ENCODE peak calls at places on chromosomes 3 and 15, in nine cellular contexts. K is neuronal stem cell, C is GM23338, I is heart left ventricle, S is mesendoderm, F is right atrium auricular region, J is transverse colon, G is fibroblast of lung, E is IMR-90. O is an unnamed sample.

GRCh38 chr3:129323651-129324294 is 45.1 kb downstream of the HMCES start:
- DNase-seq in K (no peak), C (no peak), I (no peak), S (no peak), F (no peak), J (peak; percentile 54), G (no peak), E (no peak), O (no peak)

GRCh38 chr15:51160484-51160883 is 65.8 kb upstream of the TNFAIP8L3 start:
- DNase-seq in K (no peak), C (no peak), I (no peak), S (no peak), F (no peak), J (no peak), G (no peak), E (no peak), O (no peak)

GRCh38 chr3:104291878-104292277 is 1074.8 kb upstream of the ALCAM start:
- DNase-seq in K (no peak), C (no peak), I (no peak), S (no peak), F (no peak), J (no peak), G (peak; percentile 8), E (no peak), O (no peak)

GRCh38 chr3:195895078-195895899 is 13.1 kb downstream of the TNK2 start:
- DNase-seq in K (peak; percentile 20), C (peak; percentile 60), I (peak; percentile 42), S (peak; percentile 80), F (no peak), J (peak; percentile 65), G (peak; percentile 25), E (peak; percentile 11), O (peak; percentile 62)

GRCh38 chr3:127254730-127255129 is 33.1 kb downstream of the PRR20G start:
- DNase-seq in K (no peak), C (peak; percentile 2), I (no peak), S (no peak), F (peak; percentile 40), J (no peak), G (no peak), E (no peak), O (no peak)

GRCh38 chr3:148794357-148794756 is 33.3 kb upstream of the CPB1 start:
- DNase-seq in K (no peak), C (no peak), I (no peak), S (peak; percentile 21), F (no peak), J (no peak), G (peak; percentile 15), E (no peak), O (no peak)

GRCh38 chr15:70311821-70312220 is 214.1 kb upstream of the TLE3 start:
- DNase-seq in K (no peak), C (no peak), I (no peak), S (peak; percentile 72), F (no peak), J (no peak), G (no peak), E (no peak), O (no peak)

GRCh38 chr3:113157408-113157980 is 53.9 kb upstream of the BOC start:
- DNase-seq in K (no peak), C (no peak), I (peak; percentile 40), S (no peak), F (no peak), J (no peak), G (no peak), E (no peak), O (no peak)

GRCh38 chr15:38563723-38564519 is 693 bp downstream of the RASGRP1 start:
- DNase-seq in K (peak; percentile 57), C (peak; percentile 57), I (peak; percentile 49), S (peak; percentile 12), F (no peak), J (peak; percentile 79), G (peak; percentile 35), E (peak; percentile 35), O (peak; percentile 81)

GRCh38 chr3:140467104-140467577 is 210.7 kb upstream of the TRIM42 start:
- DNase-seq in K (peak; percentile 48), C (no peak), I (no peak), S (peak; percentile 28), F (no peak), J (no peak), G (no peak), E (no peak), O (no peak)

GRCh38 chr3:146646251-146646650 is 41.1 kb upstream of the PLSCR5 start:
- DNase-seq in K (no peak), C (no peak), I (no peak), S (no peak), F (no peak), J (no peak), G (peak; percentile 40), E (no peak), O (no peak)

GRCh38 chr3:141413387-141414140 is 45.3 kb downstream of the ZBTB38 start:
- DNase-seq in K (no peak), C (no peak), I (no peak), S (no peak), F (no peak), J (no peak), G (no peak), E (peak; percentile 50), O (no peak)

DNA sequence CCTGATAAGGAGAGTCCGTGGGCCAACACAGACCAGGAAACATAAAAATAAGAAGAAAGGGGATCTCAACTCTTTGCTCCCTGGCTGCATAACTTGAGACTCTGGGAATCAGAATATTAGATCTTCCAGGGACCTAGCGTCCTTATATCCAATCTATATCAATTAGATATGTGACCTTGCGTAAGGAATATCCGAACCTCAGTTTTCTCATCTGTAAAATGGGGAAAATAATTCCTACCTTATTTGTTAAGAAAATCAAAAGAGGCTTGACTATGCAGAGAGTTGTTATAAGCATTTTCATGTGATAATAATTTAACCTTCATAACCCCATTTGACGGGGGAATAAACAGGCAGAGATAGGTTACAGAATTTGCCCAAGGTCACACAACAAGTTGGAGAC is 7.1 kb upstream of the LIPC start:
- DNase-seq in K (no peak), C (no peak), I (no peak), S (no peak), F (no peak), J (no peak), G (no peak), E (no peak), O (no peak)
- H3K4me1 ChIP-seq in K (peaks cover 6% of the 10 kb centered on the region), C (no peaks in the 10 kb centered on the region), I (no peaks in the 10 kb centered on the region), S (no peaks in the 10 kb centered on the region), F (no peaks in the 10 kb centered on the region), J (no peaks in the 10 kb centered on the region), G (no peaks in the 10 kb centered on the region), E (peaks cover 1% of the 10 kb centered on the region), O (no peaks in the 10 kb centered on the region)

DNA sequence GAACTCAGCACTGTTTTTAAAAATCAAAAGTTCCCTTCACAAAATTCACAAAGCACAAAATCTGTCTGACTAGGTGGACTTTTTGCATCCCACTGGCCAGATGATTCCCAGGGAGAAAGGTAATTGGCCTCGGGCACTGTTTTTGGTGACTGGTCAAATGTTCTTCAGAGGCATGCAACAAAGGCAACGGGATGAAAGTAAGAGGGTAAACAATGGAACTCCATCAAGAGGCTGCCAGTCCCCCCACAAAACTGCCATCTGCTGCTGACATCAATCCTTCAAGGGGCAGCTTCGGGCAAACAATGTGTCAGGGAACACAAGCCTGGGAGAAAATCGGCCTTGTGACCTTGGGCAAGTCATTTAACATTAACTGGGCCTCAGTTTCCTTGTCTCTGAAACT is 3.2 kb downstream of the SRGAP3 start:
- DNase-seq in K (no peak), C (peak; percentile 33), I (no peak), S (no peak), F (no peak), J (no peak), G (no peak), E (no peak), O (no peak)
- H3K4me3 ChIP-seq in K (no peak overlapping the region), C (no peak overlapping the region), I (no peak overlapping the region), S (no peak overlapping the region), F (no peak overlapping the region), J (no peak overlapping the region), G (no peak overlapping the region), E (no peak overlapping the region), O (no peak overlapping the region)

DNA sequence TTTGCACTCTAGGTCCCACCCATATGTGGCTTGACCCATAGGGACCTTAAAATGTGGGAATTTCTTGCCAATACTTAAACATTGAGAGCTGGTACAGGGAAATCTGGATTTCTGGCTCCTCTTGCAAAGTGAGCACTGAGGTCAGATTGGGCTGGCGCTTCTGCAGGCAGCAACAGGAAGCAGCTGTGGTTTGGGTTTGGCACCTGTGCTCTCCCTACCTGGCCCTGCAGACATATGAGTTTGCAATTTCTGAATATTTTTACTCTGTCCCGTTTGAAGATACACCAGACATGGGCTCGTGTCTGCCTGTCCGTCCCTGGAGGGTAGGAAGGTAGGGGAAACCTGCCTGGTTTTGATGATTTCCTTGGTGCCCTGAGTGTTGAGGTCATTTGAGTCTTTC is 74.8 kb upstream of the SEC13 start:
- DNase-seq in K (no peak), C (no peak), I (no peak), S (no peak), F (no peak), J (peak; percentile 16), G (no peak), E (no peak), O (peak; percentile 26)
- H3K4me1 ChIP-seq in K (no peaks in the 10 kb centered on the region), C (peaks cover 20% of the 10 kb centered on the region), I (no peaks in the 10 kb centered on the region), S (peaks cover 4% of the 10 kb centered on the region), F (no peaks in the 10 kb centered on the region), J (no peaks in the 10 kb centered on the region), G (no peaks in the 10 kb centered on the region), E (peaks cover 3% of the 10 kb centered on the region), O (peaks cover 28% of the 10 kb centered on the region)

DNA sequence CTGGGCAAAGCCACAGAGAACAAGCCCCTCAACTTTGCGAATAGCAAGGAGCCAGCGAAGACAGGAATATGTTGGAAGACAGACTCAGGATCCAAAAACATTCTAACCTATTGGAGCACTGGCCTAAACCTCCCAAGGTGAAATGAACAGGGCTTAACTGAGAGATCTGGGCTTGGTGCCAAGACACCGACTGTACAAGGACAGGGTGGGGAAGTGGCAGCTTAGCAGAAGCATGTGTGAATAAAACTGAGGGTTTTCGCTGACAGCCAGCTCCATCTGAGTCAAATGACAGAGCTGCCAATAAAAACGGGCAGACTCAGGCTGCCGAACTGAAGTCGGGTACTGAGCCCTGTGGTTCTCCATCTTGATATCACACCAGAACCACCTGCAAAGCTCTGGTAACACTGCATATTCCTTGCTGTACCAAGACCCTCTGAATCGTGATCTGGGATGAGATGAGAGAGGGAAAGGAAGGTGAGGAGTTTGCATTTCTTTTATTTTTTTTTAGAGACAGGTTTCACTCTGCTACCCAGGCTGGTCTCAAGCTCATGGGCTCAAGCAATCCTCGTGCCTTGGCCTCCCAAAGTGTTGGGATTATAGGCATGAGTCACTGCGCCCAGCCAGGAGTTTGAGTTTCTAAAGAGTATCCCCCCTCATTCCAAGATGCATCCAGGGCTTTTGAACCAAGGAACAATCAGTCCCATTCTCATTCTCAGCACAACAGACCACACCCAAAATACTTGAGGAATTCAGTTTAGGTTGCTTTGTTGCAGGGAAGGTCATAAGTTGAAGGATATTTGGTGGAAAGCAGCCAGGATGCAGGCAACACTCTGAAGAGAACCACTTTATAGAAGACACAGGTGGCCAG is 6.0 kb upstream of the PLCB2 start:
- DNase-seq in K (no peak), C (no peak), I (peak; percentile 52), S (no peak), F (no peak), J (peak; percentile 85), G (no peak), E (no peak), O (peak; percentile 52)
- H3K4me3 ChIP-seq in K (peak overlapping the region; percentile 29), C (no peak overlapping the region), I (no peak overlapping the region), S (no peak overlapping the region), F (no peak overlapping the region), J (no peak overlapping the region), G (no peak overlapping the region), E (no peak overlapping the region), O (no peak overlapping the region)

GRCh38 chr3:105846809-105847208 is 22.0 kb downstream of the CBLB start:
- DNase-seq in K (no peak), C (no peak), I (no peak), S (no peak), F (no peak), J (no peak), G (no peak), E (no peak), O (no peak)
- H3K4me1 ChIP-seq in K (no peaks in the 10 kb centered on the region), C (peaks cover 27% of the 10 kb centered on the region), I (peaks cover 5% of the 10 kb centered on the region), S (peaks cover 3% of the 10 kb centered on the region), F (no peaks in the 10 kb centered on the region), J (peaks cover 11% of the 10 kb centered on the region), G (peaks cover 2% of the 10 kb centered on the region), E (peaks cover 4% of the 10 kb centered on the region), O (peaks cover 42% of the 10 kb centered on the region)

O was measured in naive thymus-derived CD4-positive, alpha-beta T cell.